ENCODE peak calls at places on chromosomes 16 and 17, in four cellular contexts. B is K562, P is H1, E is endothelial cell of umbilical vein. K is an unnamed sample.
A peak's percentile ranks its signal among the peaks of the same experiment; 100 is the strongest.

GRCh38 chr16:70152578-70153302 is 20.8 kb upstream of the CLEC18C start:
- DNase-seq in B (peak; percentile 19), P (no peak), E (peak; percentile 1), K (no peak)

GRCh38 chr16:80682435-80683070 is 121.8 kb downstream of the CDYL2 start:
- DNase-seq in B (no peak), P (no peak), E (no peak), K (no peak)

GRCh38 chr16:78257376-78257728 is 157.9 kb downstream of the WWOX start:
- DNase-seq in B (no peak), P (no peak), E (no peak), K (no peak)

GRCh38 chr16:13165024-13165423 is 263.6 kb downstream of the SHISA9 start:
- DNase-seq in B (no peak), P (no peak), E (no peak), K (no peak)

GRCh38 chr16:88754912-88755744 is 29.9 kb downstream of the PIEZO1 start:
- DNase-seq in B (no peak), P (no peak), E (peak; percentile 20), K (no peak)

GRCh38 chr16:49504023-49504364 is 130.4 kb downstream of the C16orf78 start:
- DNase-seq in B (no peak), P (no peak), E (no peak), K (no peak)

GRCh38 chr16:4613636-4614570 is 785 bp downstream of the UBALD1 start:
- DNase-seq in B (peak; percentile 77), P (no peak), E (peak; percentile 44), K (peak; percentile 36)

GRCh38 chr16:55508941-55509920 is at the start of gene LPCAT2:
- DNase-seq in B (peak; percentile 97), P (peak; percentile 98), E (peak; percentile 90), K (peak; percentile 79)

GRCh38 chr17:57999496-58000017 is 7.5 kb downstream of the SRSF1 start:
- DNase-seq in B (no peak), P (no peak), E (peak; percentile 80), K (peak; percentile 81)

GRCh38 chr17:74987909-74988711 is 678 bp downstream of the CDR2L start:
- DNase-seq in B (peak; percentile 77), P (peak; percentile 81), E (peak; percentile 84), K (peak; percentile 74)

GRCh38 chr16:28307936-28308335 is 15.6 kb downstream of the SBK1 start:
- DNase-seq in B (no peak), P (no peak), E (no peak), K (no peak)

GRCh38 chr17:31274252-31274651 is 22.8 kb downstream of the OMG start:
- DNase-seq in B (no peak), P (no peak), E (peak; percentile 87), K (peak; percentile 27)

GRCh38 chr16:70648606-70649005 is 2.2 kb downstream of the IL34 start:
- DNase-seq in B (no peak), P (no peak), E (no peak), K (no peak)

GRCh38 chr17:44038604-44039007 is 23.8 kb upstream of the TMEM101 start:
- DNase-seq in B (no peak), P (no peak), E (no peak), K (no peak)

GRCh38 chr16:67928561-67929364 is 2.9 kb downstream of the CTRL start:
- DNase-seq in B (peak; percentile 79), P (peak; percentile 91), E (peak; percentile 50), K (peak; percentile 91)

GRCh38 chr17:73652886-73653480 is 8.7 kb upstream of the SDK2 start:
- DNase-seq in B (no peak), P (no peak), E (no peak), K (no peak)

GRCh38 chr16:51152691-51153261 is 1.7 kb upstream of the SALL1 start:
- DNase-seq in B (no peak), P (peak; percentile 78), E (no peak), K (no peak)

GRCh38 chr16:67931712-67932461 is at the start of gene CTRL:
- DNase-seq in B (no peak), P (no peak), E (no peak), K (no peak)

GRCh38 chr16:84700518-84701277 is 898 bp downstream of the USP10 start:
- DNase-seq in B (no peak), P (no peak), E (peak; percentile 46), K (peak; percentile 29)

GRCh38 chr17:44988256-44988942 is 20.3 kb upstream of the C1QL1 start:
- DNase-seq in B (no peak), P (peak; percentile 60), E (no peak), K (no peak)

GRCh38 chr16:50093607-50094570 is 28.1 kb downstream of the HEATR3 start:
- DNase-seq in B (no peak), P (no peak), E (peak; percentile 48), K (no peak)

GRCh38 chr17:17077861-17078732 is 35.8 kb downstream of the MPRIP start:
- DNase-seq in B (no peak), P (no peak), E (no peak), K (no peak)

GRCh38 chr17:50338645-50339044 is 7.3 kb upstream of the XYLT2 start:
- DNase-seq in B (no peak), P (no peak), E (no peak), K (no peak)
- H3K4me1 ChIP-seq in B (no peaks in the 10 kb centered on the region), P (no peaks in the 10 kb centered on the region), E (no peaks in the 10 kb centered on the region), K (no peaks in the 10 kb centered on the region)

GRCh38 chr16:86321491-86321890 is 188.8 kb upstream of the FOXF1 start:
- DNase-seq in B (no peak), P (no peak), E (no peak), K (no peak)
- TF ChIP-seq JUN in B (no peak), P (no peak), E (no peak), K (no peak)

GRCh38 chr17:3846739-3847670 is 959 bp upstream of the NCBP3 start:
- DNase-seq in B (no peak), P (no peak), E (no peak), K (no peak)

GRCh38 chr17:3845361-3845753 is 689 bp downstream of the NCBP3 start:
- DNase-seq in B (no peak), P (no peak), E (peak; percentile 39), K (peak; percentile 53)

GRCh38 chr17:3848229-3848628 is 2.2 kb upstream of the NCBP3 start:
- DNase-seq in B (no peak), P (no peak), E (no peak), K (no peak)

GRCh38 chr17:3843935-3844516 is 2.0 kb downstream of the NCBP3 start:
- DNase-seq in B (peak; percentile 29), P (no peak), E (peak; percentile 40), K (peak; percentile 87)

DNA sequence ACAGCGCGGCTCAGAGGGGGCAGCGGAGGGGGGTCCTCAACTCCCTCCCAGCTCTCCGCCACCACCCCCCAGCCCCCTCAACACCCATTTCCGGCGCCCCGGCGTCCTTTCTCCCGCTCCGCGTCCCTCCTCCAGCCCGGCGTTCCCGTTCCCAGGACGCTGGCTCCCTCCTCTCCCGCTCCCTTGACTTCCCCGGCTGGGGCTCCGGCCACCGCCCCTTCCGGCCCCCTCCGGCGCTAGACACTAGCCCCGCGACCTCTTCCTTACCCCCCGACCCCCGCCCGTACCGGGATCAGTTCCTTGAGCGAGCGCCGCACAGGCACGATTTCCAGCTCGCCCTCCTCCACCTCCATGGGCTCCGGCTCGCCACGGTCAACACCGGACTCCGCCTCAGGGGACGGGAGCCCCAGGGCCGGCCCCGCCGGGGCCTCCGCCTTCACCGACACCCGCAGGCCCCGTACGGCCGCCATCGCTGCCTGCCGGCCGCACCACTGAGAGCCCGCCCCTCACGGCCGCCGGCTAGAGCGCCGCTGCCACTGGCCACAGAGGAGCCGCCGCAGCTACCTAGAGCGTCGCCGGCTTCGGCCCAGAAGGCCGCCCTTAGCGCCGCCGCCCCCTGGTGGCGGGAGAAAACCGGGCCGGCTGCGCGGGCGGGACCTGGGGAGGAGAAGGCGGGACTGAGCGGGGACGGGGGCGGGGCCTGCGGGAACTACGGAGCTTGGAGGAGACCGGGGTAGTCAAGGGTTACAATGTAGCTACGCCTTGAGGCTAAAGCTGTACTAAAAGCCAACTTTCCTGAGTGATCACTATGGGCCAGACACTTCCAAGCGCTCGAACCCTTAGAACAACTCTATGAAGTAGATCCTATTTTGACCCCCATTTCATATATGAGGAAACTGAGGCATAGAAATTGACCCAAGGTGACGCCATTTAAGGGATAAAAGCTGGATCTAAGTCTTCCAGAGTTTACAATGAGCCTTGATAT is at the start of gene NCBP3:
- DNase-seq in B (peak; percentile 91), P (peak; percentile 91), E (peak; percentile 93), K (peak; percentile 97)
- H3K4me3 ChIP-seq in B (peak within 1 kb of the TSS; percentile 99), P (peak within 1 kb of the TSS; percentile 89), E (peak within 1 kb of the TSS; percentile 75), K (peak within 1 kb of the TSS; percentile 93)

GRCh38 chr17:49730787-49731441 is 23.1 kb upstream of the SLC35B1 start:
- DNase-seq in B (no peak), P (no peak), E (no peak), K (no peak)

GRCh38 chr17:49729074-49729473 is 21.3 kb upstream of the SLC35B1 start:
- DNase-seq in B (no peak), P (no peak), E (no peak), K (no peak)

GRCh38 chr17:49727353-49727752 is 19.6 kb upstream of the SLC35B1 start:
- DNase-seq in B (no peak), P (no peak), E (no peak), K (no peak)

GRCh38 chr17:49730078-49730786 is 22.5 kb upstream of the SLC35B1 start:
- DNase-seq in B (no peak), P (no peak), E (peak; percentile 64), K (no peak)

DNA sequence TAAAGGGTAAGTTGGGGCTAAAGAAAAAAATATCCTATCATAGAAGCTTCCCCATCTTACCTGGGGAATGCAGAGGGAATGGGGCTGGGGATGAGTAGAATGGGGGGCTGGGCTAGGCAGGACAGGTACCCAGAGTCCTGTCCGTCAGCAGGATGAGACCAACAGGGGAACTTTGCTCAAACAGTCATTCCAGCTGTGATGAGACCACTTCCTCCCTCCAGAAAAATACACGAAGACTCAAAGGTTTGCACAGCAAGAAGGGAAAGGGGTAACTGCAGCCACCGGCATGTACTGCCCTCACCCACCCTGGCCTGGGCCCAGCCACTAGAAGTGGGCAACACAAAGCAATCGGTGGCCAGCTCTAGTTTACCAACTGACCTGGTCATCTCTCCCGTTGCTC is 20.7 kb upstream of the SLC35B1 start:
- DNase-seq in B (no peak), P (no peak), E (no peak), K (no peak)
- H3K4me1 ChIP-seq in B (no peaks in the 10 kb centered on the region), P (no peaks in the 10 kb centered on the region), E (no peaks in the 10 kb centered on the region), K (no peaks in the 10 kb centered on the region)